ENCODE peak calls at places on chromosomes 7 and 10, in eight cellular contexts. H is heart left ventricle, S is bronchial epithelial cell, E is GM12878, O is OCI-LY7, F is mucosa of descending colon, K is A549, D is fibroblast of mammary gland. Y is an unnamed sample.

GRCh38 chr10:132846631-132847415 is 60.9 kb upstream of the NKX6-2 start:
- DNase-seq in H (no peak), S (no peak), E (no peak), O (no peak), F (no peak), K (no peak), D (no peak), Y (no peak)

GRCh38 chr7:155609185-155609584 is 35.3 kb upstream of the RBM33 start:
- DNase-seq in H (no peak), S (no peak), E (no peak), O (no peak), F (no peak), K (no peak), D (no peak), Y (no peak)

GRCh38 chr7:7294914-7295313 is 112.6 kb downstream of the C1GALT1 start:
- DNase-seq in H (no peak), S (no peak), E (no peak), O (no peak), F (no peak), K (no peak), D (no peak), Y (no peak)

GRCh38 chr7:127667017-127667670 is 15.2 kb downstream of the SND1 start:
- DNase-seq in H (no peak), S (peak), E (no peak), O (no peak), F (no peak), K (no peak), D (peak), Y (peak)

GRCh38 chr10:112352044-112352443 is 21.9 kb upstream of the ACSL5 start:
- DNase-seq in H (no peak), S (no peak), E (no peak), O (no peak), F (no peak), K (no peak), D (no peak), Y (no peak)

GRCh38 chr10:86545097-86545496 is 23.5 kb upstream of the WAPL start:
- DNase-seq in H (no peak), S (no peak), E (no peak), O (no peak), F (no peak), K (no peak), D (no peak), Y (no peak)

GRCh38 chr10:71663311-71663710 is 56.3 kb downstream of the C10orf105 start:
- DNase-seq in H (no peak), S (no peak), E (no peak), O (no peak), F (no peak), K (no peak), D (no peak), Y (no peak)

GRCh38 chr10:76937056-76937665 is 700.4 kb downstream of the KCNMA1 start:
- DNase-seq in H (no peak), S (no peak), E (no peak), O (no peak), F (no peak), K (no peak), D (no peak), Y (no peak)

GRCh38 chr7:140060788-140061606 is 1.8 kb downstream of the PARP12 start:
- DNase-seq in H (peak), S (no peak), E (no peak), O (no peak), F (no peak), K (no peak), D (peak), Y (peak)

GRCh38 chr10:31936933-31937332 is 8.3 kb upstream of the ARHGAP12 start:
- DNase-seq in H (no peak), S (peak), E (no peak), O (no peak), F (no peak), K (no peak), D (peak), Y (no peak)

GRCh38 chr7:22184549-22185199 is 172.3 kb downstream of the RAPGEF5 start:
- DNase-seq in H (no peak), S (no peak), E (no peak), O (no peak), F (no peak), K (no peak), D (no peak), Y (no peak)

GRCh38 chr10:88508054-88508453 is 75.1 kb downstream of the RNLS start:
- DNase-seq in H (no peak), S (no peak), E (no peak), O (no peak), F (no peak), K (no peak), D (no peak), Y (no peak)

GRCh38 chr10:69576334-69577011 is 3.3 kb upstream of the NEUROG3 start:
- DNase-seq in H (no peak), S (no peak), E (no peak), O (no peak), F (no peak), K (no peak), D (no peak), Y (no peak)

GRCh38 chr10:11012476-11012875 is 5.2 kb upstream of the CELF2 start:
- DNase-seq in H (no peak), S (no peak), E (no peak), O (no peak), F (no peak), K (no peak), D (no peak), Y (no peak)

GRCh38 chr7:41134242-41134872 is 568.5 kb downstream of the INHBA start:
- DNase-seq in H (no peak), S (peak), E (peak), O (peak), F (no peak), K (no peak), D (peak), Y (peak)

DNA sequence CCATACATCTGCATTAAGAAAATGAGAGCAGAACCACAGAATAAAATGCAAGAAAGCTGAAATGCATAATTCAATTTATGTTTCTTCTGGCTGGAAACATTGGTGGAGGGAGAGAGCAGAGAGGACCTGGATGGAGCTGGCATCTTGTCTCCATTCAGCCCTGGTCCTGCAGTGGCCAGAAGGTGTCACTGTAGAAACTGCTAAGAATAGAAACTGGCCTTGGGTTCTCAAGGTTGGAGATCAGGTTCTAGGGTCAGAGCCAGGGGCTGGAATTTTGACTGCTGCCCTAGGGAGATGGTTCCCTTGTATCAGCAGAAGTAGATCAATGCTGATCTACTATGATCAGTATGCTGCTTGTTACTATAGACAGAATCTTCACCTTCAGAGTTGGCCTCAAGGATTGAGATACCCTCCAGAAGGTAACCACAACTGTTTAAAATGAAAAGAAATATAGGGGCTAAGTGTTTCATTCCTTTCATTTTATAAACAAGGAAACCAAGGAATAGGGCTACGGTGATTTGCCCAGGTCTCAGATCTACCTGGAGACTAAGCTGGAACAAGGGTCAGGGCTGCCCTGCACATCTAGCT is 13.1 kb downstream of the TAS2R41 start:
- DNase-seq in H (peak), S (peak), E (no peak), O (no peak), F (no peak), K (no peak), D (peak), Y (peak)
- TF ChIP-seq CTCF in H (peak), S (peak), E (peak), O (peak), F (peak), K (peak), D (peak), Y (peak)

DNA sequence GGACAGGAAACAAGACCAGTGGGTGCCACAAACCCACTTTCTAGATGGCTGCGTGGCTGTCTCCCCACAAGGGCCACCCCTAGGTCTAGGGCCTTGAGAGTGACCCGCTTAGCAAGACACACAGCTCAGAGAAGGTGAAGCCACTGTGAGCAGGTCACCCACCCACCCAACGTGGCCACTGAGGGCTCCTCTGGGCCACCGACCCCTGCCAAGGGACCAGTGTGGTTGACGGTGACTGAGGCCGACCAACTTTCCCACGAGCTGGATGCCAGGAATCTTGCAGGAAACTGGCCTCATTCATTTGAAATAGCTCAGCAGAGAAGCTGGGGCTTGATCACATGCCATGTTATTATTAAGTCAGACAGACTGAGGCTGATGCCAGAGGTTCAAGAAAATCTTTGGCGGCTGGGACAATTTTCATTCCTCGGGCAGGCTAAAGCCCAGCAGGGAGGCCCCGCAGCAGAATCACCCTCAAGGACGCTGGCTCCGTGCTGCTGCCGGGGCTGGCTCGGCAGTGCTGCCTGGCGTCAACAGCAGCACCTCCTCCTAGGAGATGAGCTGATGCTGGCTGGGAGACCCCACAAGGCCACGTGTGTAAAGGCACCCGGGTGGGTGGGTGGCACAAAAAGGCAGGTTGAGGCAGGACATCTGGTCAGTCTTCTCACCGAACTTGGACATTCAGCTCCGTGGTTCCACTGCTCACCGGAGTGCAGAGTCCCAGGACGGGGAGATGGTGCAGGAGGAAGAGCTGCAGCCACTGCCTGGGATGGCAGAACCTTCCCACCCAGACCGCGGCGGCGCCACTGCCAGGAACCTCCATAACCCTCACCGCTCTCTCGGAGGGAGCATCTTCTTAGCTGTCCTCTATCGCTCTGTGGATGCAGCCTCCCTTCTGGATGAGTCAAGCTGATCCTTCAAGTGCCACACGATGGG is 57.8 kb downstream of the ZRANB1 start:
- DNase-seq in H (peak), S (no peak), E (no peak), O (no peak), F (peak), K (no peak), D (peak), Y (peak)
- H3K4me3 ChIP-seq in H (no peak), S (no peak), E (no peak), O (no peak), F (no peak), K (no peak), D (no peak), Y (no peak)

DNA sequence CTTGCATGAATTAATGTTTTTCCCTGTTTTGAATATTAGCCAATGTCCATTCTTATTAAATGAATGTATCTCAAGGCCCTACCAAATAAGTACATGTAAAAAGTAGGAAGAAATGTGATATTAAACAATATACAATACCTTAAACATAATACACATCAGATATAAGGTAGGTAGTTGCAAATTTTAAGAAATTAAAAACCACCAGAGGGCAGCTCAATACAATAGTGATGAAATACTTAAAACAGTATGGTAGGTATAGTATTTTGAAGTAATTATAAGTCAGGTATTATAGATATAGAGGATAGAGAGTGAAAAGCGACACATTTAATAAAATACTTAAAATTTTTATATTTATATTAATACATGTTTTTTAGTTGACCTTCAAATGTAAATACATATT is 43.6 kb upstream of the CDK14 start:
- DNase-seq in H (no peak), S (peak), E (no peak), O (peak), F (no peak), K (no peak), D (peak), Y (peak)
- TF ChIP-seq CTCF in H (peak), S (no peak), E (no peak), O (peak), F (no peak), K (no peak), D (peak), Y (peak)

DNA sequence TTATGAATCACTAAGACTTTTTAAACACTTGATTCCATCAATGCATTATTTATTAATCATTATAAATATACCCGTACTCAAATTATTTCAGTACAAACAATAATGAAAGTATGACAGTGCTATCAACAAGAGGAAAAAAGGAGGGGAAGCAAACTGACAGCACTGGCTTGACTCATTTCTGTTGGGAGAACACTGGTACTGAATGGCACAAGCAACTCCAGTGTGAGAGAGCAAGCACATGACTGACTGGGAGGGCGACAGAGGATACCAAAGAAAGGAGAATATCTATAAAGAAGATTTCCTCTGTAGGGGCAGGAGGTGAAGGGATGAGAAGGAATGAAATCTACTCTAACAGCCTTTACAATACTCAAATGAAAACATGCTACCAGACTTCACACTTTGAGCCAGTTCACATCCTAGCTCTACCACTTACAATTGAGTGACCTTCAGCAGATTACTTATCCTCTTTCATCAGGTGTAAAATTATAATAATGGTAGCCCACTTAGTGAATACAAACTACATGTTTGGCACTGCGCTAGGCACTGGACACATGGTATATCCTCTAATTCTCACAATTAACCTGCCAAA is 1.5 kb downstream of the USP54 start:
- DNase-seq in H (no peak), S (peak), E (no peak), O (no peak), F (no peak), K (no peak), D (no peak), Y (no peak)
- H3K4me3 ChIP-seq in H (no peak), S (no peak), E (no peak), O (no peak), F (no peak), K (no peak), D (no peak), Y (no peak)

GRCh38 chr10:93126484-93127052 is 52.9 kb downstream of the CYP26A1 start:
- DNase-seq in H (no peak), S (no peak), E (no peak), O (peak), F (no peak), K (no peak), D (no peak), Y (no peak)
- TF ChIP-seq CTCF in H (no peak), S (peak), E (peak), O (peak), F (no peak), K (peak), D (peak), Y (peak)

GRCh38 chr10:93199221-93199681 is 125.6 kb downstream of the CYP26A1 start:
- DNase-seq in H (peak), S (peak), E (no peak), O (no peak), F (no peak), K (no peak), D (peak), Y (peak)
- H3K4me3 ChIP-seq in H (peak), S (no peak), E (peak), O (no peak), F (no peak), K (peak), D (peak), Y (peak)

GRCh38 chr10:93820434-93820833 is 62.7 kb downstream of the LGI1 start:
- DNase-seq in H (no peak), S (no peak), E (no peak), O (no peak), F (no peak), K (no peak), D (peak), Y (peak)

GRCh38 chr10:93816123-93816747 is 58.5 kb downstream of the LGI1 start:
- DNase-seq in H (peak), S (peak), E (no peak), O (peak), F (peak), K (peak), D (peak), Y (peak)

GRCh38 chr10:93818086-93818485 is 60.4 kb downstream of the LGI1 start:
- DNase-seq in H (no peak), S (no peak), E (no peak), O (no peak), F (no peak), K (no peak), D (no peak), Y (no peak)

GRCh38 chr10:93819520-93819919 is 61.8 kb downstream of the LGI1 start:
- DNase-seq in H (no peak), S (no peak), E (no peak), O (no peak), F (no peak), K (no peak), D (no peak), Y (no peak)

GRCh38 chr10:93821051-93821772 is 63.5 kb downstream of the LGI1 start:
- DNase-seq in H (no peak), S (peak), E (no peak), O (peak), F (no peak), K (peak), D (peak), Y (peak)
- TF ChIP-seq CTCF in H (no peak), S (peak), E (peak), O (peak), F (no peak), K (peak), D (peak), Y (peak)

GRCh38 chr7:44576228-44576627 is 2.5 kb upstream of the DDX56 start:
- DNase-seq in H (no peak), S (no peak), E (no peak), O (no peak), F (no peak), K (no peak), D (no peak), Y (no peak)

GRCh38 chr7:44580945-44581344 is 1.1 kb downstream of the TMED4 start:
- DNase-seq in H (no peak), S (no peak), E (no peak), O (no peak), F (no peak), K (no peak), D (no peak), Y (no peak)

GRCh38 chr7:44583145-44583544 is 1.1 kb upstream of the TMED4 start:
- DNase-seq in H (no peak), S (no peak), E (no peak), O (no peak), F (no peak), K (no peak), D (no peak), Y (no peak)

GRCh38 chr7:44581426-44581906 is 565 bp downstream of the TMED4 start:
- DNase-seq in H (no peak), S (peak), E (no peak), O (peak), F (peak), K (no peak), D (peak), Y (no peak)

DNA sequence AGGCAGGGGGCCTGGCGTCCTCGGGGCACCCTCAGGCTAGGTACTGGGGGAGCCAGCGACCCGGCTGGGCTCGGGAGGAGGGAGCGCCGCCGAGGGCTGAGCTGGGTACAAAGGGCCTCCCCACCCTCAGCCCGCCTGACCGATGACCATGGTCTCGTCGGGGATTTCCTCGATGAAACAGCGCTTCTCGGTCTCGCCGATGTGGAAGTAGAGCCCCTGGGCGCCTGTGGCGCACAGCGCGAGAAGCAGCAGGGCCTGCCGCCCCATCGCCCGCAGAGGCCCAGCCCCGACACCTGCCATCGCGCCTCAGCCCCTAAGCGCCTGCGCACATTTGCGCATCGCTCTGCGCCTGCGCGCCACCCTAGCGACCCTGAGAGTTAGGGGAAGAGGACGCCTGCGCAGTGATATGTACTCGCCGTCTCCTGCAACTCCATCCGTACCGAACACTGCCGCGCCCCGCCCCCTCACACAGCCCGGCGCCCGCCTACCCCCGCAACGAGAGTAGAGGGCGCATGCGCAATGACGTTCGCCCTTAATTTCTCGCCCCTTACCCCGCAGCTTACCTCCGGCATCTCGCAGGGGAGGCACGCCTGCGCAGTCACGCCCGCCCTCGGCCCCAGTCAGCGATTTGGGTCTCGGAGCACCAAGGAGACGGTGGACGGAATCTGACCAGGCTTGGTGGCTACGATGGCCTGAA is at the start of gene TMED4:
- DNase-seq in H (peak), S (peak), E (peak), O (peak), F (peak), K (peak), D (peak), Y (peak)
- H3K4me3 ChIP-seq in H (peak), S (peak), E (peak), O (peak), F (peak), K (peak), D (peak), Y (peak)

GRCh38 chr10:58641708-58642107 is 129.0 kb downstream of the BICC1 start:
- DNase-seq in H (no peak), S (peak), E (no peak), O (no peak), F (no peak), K (no peak), D (peak), Y (peak)

GRCh38 chr10:58642283-58642682 is 129.6 kb downstream of the BICC1 start:
- DNase-seq in H (no peak), S (no peak), E (no peak), O (no peak), F (no peak), K (no peak), D (peak), Y (peak)

GRCh38 chr10:58643029-58643428 is 130.4 kb downstream of the BICC1 start:
- DNase-seq in H (no peak), S (no peak), E (no peak), O (no peak), F (no peak), K (no peak), D (no peak), Y (peak)

GRCh38 chr10:58638406-58638805 is 125.7 kb downstream of the BICC1 start:
- DNase-seq in H (no peak), S (no peak), E (no peak), O (no peak), F (no peak), K (peak), D (peak), Y (peak)

GRCh38 chr10:58641095-58641531 is 128.4 kb downstream of the BICC1 start:
- DNase-seq in H (no peak), S (peak), E (no peak), O (no peak), F (no peak), K (peak), D (peak), Y (peak)
- TF ChIP-seq CTCF in H (no peak), S (peak), E (peak), O (peak), F (no peak), K (peak), D (peak), Y (peak)

Y was measured in AG10803.